ENCODE peak calls at places on chromosomes 13 and 19, in ten cellular contexts. One of them, this sample, is unnamed.

GRCh38 chr13:94525781-94526180 is 46.3 kb upstream of the DCT start:
- DNase-seq in WERI-Rb-1: no peak
- DNase-seq in fibroblast of the aortic adventitia: no peak
- DNase-seq in colonic mucosa: no peak
- DNase-seq in bronchial epithelial cell: no peak
- DNase-seq in astrocyte of the spinal cord: no peak
- DNase-seq in upper lobe of right lung: no peak
- DNase-seq in A549: no peak
- DNase-seq in ascending aorta: no peak
- DNase-seq in endodermal cell: no peak
- DNase-seq in this sample: no peak

GRCh38 chr13:111516712-111517640 is 196.5 kb downstream of the TEX29 start:
- DNase-seq in colonic mucosa: no peak
- DNase-seq in bronchial epithelial cell: no peak
- DNase-seq in WERI-Rb-1: peak
- DNase-seq in upper lobe of right lung: no peak
- DNase-seq in A549: no peak
- DNase-seq in astrocyte of the spinal cord: no peak
- DNase-seq in fibroblast of the aortic adventitia: no peak
- DNase-seq in endodermal cell: peak
- DNase-seq in ascending aorta: no peak
- DNase-seq in this sample: no peak

GRCh38 chr13:75635101-75635620 is 969 bp upstream of the LMO7 start:
- DNase-seq in colonic mucosa: no peak
- DNase-seq in bronchial epithelial cell: peak
- DNase-seq in WERI-Rb-1: no peak
- DNase-seq in ascending aorta: no peak
- DNase-seq in upper lobe of right lung: peak
- DNase-seq in endodermal cell: no peak
- DNase-seq in fibroblast of the aortic adventitia: peak
- DNase-seq in A549: no peak
- DNase-seq in astrocyte of the spinal cord: peak
- DNase-seq in this sample: no peak

GRCh38 chr13:82477436-82477835 is 1404.8 kb downstream of the SLITRK1 start:
- DNase-seq in upper lobe of right lung: no peak
- DNase-seq in fibroblast of the aortic adventitia: no peak
- DNase-seq in A549: no peak
- DNase-seq in WERI-Rb-1: no peak
- DNase-seq in bronchial epithelial cell: no peak
- DNase-seq in endodermal cell: no peak
- DNase-seq in colonic mucosa: no peak
- DNase-seq in astrocyte of the spinal cord: no peak
- DNase-seq in ascending aorta: no peak
- DNase-seq in this sample: no peak

GRCh38 chr19:45047188-45047797 is 8.4 kb downstream of the CLASRP start:
- DNase-seq in upper lobe of right lung: no peak
- DNase-seq in WERI-Rb-1: no peak
- DNase-seq in astrocyte of the spinal cord: no peak
- DNase-seq in colonic mucosa: no peak
- DNase-seq in fibroblast of the aortic adventitia: no peak
- DNase-seq in A549: no peak
- DNase-seq in endodermal cell: no peak
- DNase-seq in bronchial epithelial cell: no peak
- DNase-seq in ascending aorta: no peak
- DNase-seq in this sample: no peak

GRCh38 chr19:2575734-2576481 is 100.0 kb downstream of the GADD45B start:
- DNase-seq in endodermal cell: peak
- DNase-seq in WERI-Rb-1: no peak
- DNase-seq in astrocyte of the spinal cord: peak
- DNase-seq in fibroblast of the aortic adventitia: peak
- DNase-seq in colonic mucosa: peak
- DNase-seq in upper lobe of right lung: peak
- DNase-seq in A549: no peak
- DNase-seq in bronchial epithelial cell: no peak
- DNase-seq in ascending aorta: peak
- DNase-seq in this sample: peak

GRCh38 chr19:40646564-40647254 is 43.7 kb downstream of the NUMBL start:
- DNase-seq in fibroblast of the aortic adventitia: no peak
- DNase-seq in bronchial epithelial cell: peak
- DNase-seq in A549: no peak
- DNase-seq in WERI-Rb-1: no peak
- DNase-seq in ascending aorta: no peak
- DNase-seq in upper lobe of right lung: no peak
- DNase-seq in endodermal cell: no peak
- DNase-seq in colonic mucosa: no peak
- DNase-seq in astrocyte of the spinal cord: no peak
- DNase-seq in this sample: no peak

GRCh38 chr19:53112286-53112685 is 9.1 kb upstream of the ZNF160 start:
- DNase-seq in fibroblast of the aortic adventitia: no peak
- DNase-seq in astrocyte of the spinal cord: no peak
- DNase-seq in colonic mucosa: no peak
- DNase-seq in upper lobe of right lung: no peak
- DNase-seq in endodermal cell: no peak
- DNase-seq in A549: no peak
- DNase-seq in ascending aorta: no peak
- DNase-seq in bronchial epithelial cell: no peak
- DNase-seq in WERI-Rb-1: no peak
- DNase-seq in this sample: no peak

GRCh38 chr13:58397596-58398387 is 766.2 kb downstream of the PCDH17 start:
- DNase-seq in upper lobe of right lung: peak
- DNase-seq in colonic mucosa: no peak
- DNase-seq in bronchial epithelial cell: no peak
- DNase-seq in WERI-Rb-1: peak
- DNase-seq in A549: no peak
- DNase-seq in ascending aorta: no peak
- DNase-seq in fibroblast of the aortic adventitia: no peak
- DNase-seq in endodermal cell: peak
- DNase-seq in astrocyte of the spinal cord: no peak
- DNase-seq in this sample: no peak

GRCh38 chr13:51396352-51396751 is 56.5 kb downstream of the INTS6 start:
- DNase-seq in ascending aorta: no peak
- DNase-seq in astrocyte of the spinal cord: peak
- DNase-seq in A549: no peak
- DNase-seq in colonic mucosa: no peak
- DNase-seq in fibroblast of the aortic adventitia: peak
- DNase-seq in endodermal cell: no peak
- DNase-seq in bronchial epithelial cell: no peak
- DNase-seq in WERI-Rb-1: no peak
- DNase-seq in upper lobe of right lung: no peak
- DNase-seq in this sample: peak

GRCh38 chr19:38977445-38978314 is 2.1 kb upstream of the FBXO17 start:
- DNase-seq in endodermal cell: no peak
- DNase-seq in WERI-Rb-1: no peak
- DNase-seq in bronchial epithelial cell: peak
- DNase-seq in astrocyte of the spinal cord: no peak
- DNase-seq in A549: no peak
- DNase-seq in ascending aorta: no peak
- DNase-seq in fibroblast of the aortic adventitia: no peak
- DNase-seq in upper lobe of right lung: no peak
- DNase-seq in colonic mucosa: no peak
- DNase-seq in this sample: no peak

GRCh38 chr19:31160346-31160926 is 188.8 kb downstream of the TSHZ3 start:
- DNase-seq in colonic mucosa: no peak
- DNase-seq in upper lobe of right lung: no peak
- DNase-seq in A549: no peak
- DNase-seq in bronchial epithelial cell: no peak
- DNase-seq in ascending aorta: no peak
- DNase-seq in astrocyte of the spinal cord: peak
- DNase-seq in endodermal cell: no peak
- DNase-seq in WERI-Rb-1: no peak
- DNase-seq in fibroblast of the aortic adventitia: peak
- DNase-seq in this sample: no peak

DNA sequence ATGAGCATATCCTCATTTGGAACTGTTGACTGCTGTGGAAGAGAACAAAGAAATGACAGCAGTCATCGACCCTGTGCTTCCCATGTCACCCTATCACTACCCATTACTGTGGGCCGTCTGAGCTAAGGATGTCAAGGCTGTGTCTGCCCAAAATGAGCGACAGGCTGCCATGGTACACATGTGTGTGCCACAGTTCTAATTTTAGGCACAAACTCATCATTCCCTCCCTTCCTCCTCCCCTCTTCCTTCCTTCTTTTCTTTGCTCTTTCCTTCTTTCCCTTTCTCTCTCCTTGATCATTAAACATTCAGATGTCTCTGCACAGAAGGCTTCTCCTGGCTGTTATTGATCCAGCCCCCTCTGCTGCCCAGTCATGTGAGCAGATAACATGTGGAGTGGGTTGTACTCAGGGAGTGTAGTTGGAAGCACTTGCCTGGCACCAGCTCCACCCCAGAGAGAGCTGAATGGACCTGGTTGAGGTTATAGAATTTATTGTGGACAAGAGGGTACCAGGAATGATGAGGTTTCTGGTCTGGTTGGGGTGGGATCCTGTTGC is 6.3 kb downstream of the FGF9 start:
- DNase-seq in fibroblast of the aortic adventitia: no peak
- DNase-seq in upper lobe of right lung: no peak
- DNase-seq in WERI-Rb-1: no peak
- DNase-seq in astrocyte of the spinal cord: no peak
- DNase-seq in endodermal cell: no peak
- DNase-seq in bronchial epithelial cell: no peak
- DNase-seq in ascending aorta: no peak
- DNase-seq in colonic mucosa: no peak
- DNase-seq in A549: no peak
- DNase-seq in this sample: no peak
- TF ChIP-seq CTCF in fibroblast of the aortic adventitia: no peak
- TF ChIP-seq CTCF in upper lobe of right lung: no peak
- TF ChIP-seq CTCF in WERI-Rb-1: no peak
- TF ChIP-seq CTCF in astrocyte of the spinal cord: no peak
- TF ChIP-seq CTCF in endodermal cell: no peak
- TF ChIP-seq CTCF in bronchial epithelial cell: no peak
- TF ChIP-seq CTCF in ascending aorta: no peak
- TF ChIP-seq CTCF in colonic mucosa: no peak
- TF ChIP-seq CTCF in A549: no peak
- TF ChIP-seq CTCF in this sample: no peak

GRCh38 chr19:6697291-6697690 is 23.2 kb downstream of the C3 start:
- DNase-seq in upper lobe of right lung: no peak
- DNase-seq in WERI-Rb-1: no peak
- DNase-seq in A549: no peak
- DNase-seq in colonic mucosa: no peak
- DNase-seq in bronchial epithelial cell: no peak
- DNase-seq in endodermal cell: no peak
- DNase-seq in fibroblast of the aortic adventitia: no peak
- DNase-seq in ascending aorta: no peak
- DNase-seq in astrocyte of the spinal cord: no peak
- DNase-seq in this sample: no peak
- H3K4me3 ChIP-seq in upper lobe of right lung: no peak
- H3K4me3 ChIP-seq in WERI-Rb-1: no peak
- H3K4me3 ChIP-seq in A549: no peak
- H3K4me3 ChIP-seq in colonic mucosa: no peak
- H3K4me3 ChIP-seq in bronchial epithelial cell: no peak
- H3K4me3 ChIP-seq in endodermal cell: no peak
- H3K4me3 ChIP-seq in fibroblast of the aortic adventitia: no peak
- H3K4me3 ChIP-seq in ascending aorta: no peak
- H3K4me3 ChIP-seq in astrocyte of the spinal cord: no peak
- H3K4me3 ChIP-seq in this sample: no peak

GRCh38 chr19:15260939-15261338 is 28.7 kb upstream of the EPHX3 start:
- DNase-seq in bronchial epithelial cell: no peak
- DNase-seq in A549: no peak
- DNase-seq in fibroblast of the aortic adventitia: no peak
- DNase-seq in colonic mucosa: no peak
- DNase-seq in astrocyte of the spinal cord: no peak
- DNase-seq in upper lobe of right lung: no peak
- DNase-seq in ascending aorta: no peak
- DNase-seq in WERI-Rb-1: no peak
- DNase-seq in endodermal cell: no peak
- DNase-seq in this sample: peak
- TF ChIP-seq CTCF in bronchial epithelial cell: peak
- TF ChIP-seq CTCF in A549: peak
- TF ChIP-seq CTCF in fibroblast of the aortic adventitia: peak
- TF ChIP-seq CTCF in colonic mucosa: no peak
- TF ChIP-seq CTCF in astrocyte of the spinal cord: peak
- TF ChIP-seq CTCF in upper lobe of right lung: peak
- TF ChIP-seq CTCF in ascending aorta: peak
- TF ChIP-seq CTCF in WERI-Rb-1: peak
- TF ChIP-seq CTCF in endodermal cell: peak
- TF ChIP-seq CTCF in this sample: peak

GRCh38 chr19:12187625-12188024 is 24.7 kb downstream of the ZNF136 start:
- DNase-seq in astrocyte of the spinal cord: no peak
- DNase-seq in ascending aorta: no peak
- DNase-seq in bronchial epithelial cell: no peak
- DNase-seq in WERI-Rb-1: no peak
- DNase-seq in A549: no peak
- DNase-seq in endodermal cell: no peak
- DNase-seq in fibroblast of the aortic adventitia: peak
- DNase-seq in upper lobe of right lung: no peak
- DNase-seq in colonic mucosa: no peak
- DNase-seq in this sample: no peak
- H3K4me3 ChIP-seq in astrocyte of the spinal cord: no peak
- H3K4me3 ChIP-seq in ascending aorta: no peak
- H3K4me3 ChIP-seq in bronchial epithelial cell: no peak
- H3K4me3 ChIP-seq in WERI-Rb-1: no peak
- H3K4me3 ChIP-seq in A549: no peak
- H3K4me3 ChIP-seq in endodermal cell: peak
- H3K4me3 ChIP-seq in fibroblast of the aortic adventitia: no peak
- H3K4me3 ChIP-seq in upper lobe of right lung: no peak
- H3K4me3 ChIP-seq in colonic mucosa: no peak
- H3K4me3 ChIP-seq in this sample: no peak

This sample was measured in fibroblast of pulmonary artery.